ENCODE peak calls at places on chromosome 12, in five cellular contexts. One of them, this sample, is unnamed.

GRCh38 chr12:57756406-57757341 is 1.8 kb downstream of the MARCHF9 start:
- DNase-seq in GM23248: no peak
- DNase-seq in NT2/D1: no peak
- DNase-seq in CD8-positive, alpha-beta memory T cell: peak; percentile 54
- DNase-seq in CD4-positive, alpha-beta memory T cell: peak; percentile 70
- DNase-seq in this sample: peak; percentile 67

GRCh38 chr12:7915911-7916403 is 20.0 kb downstream of the SLC2A3 start:
- DNase-seq in GM23248: no peak
- DNase-seq in CD8-positive, alpha-beta memory T cell: no peak
- DNase-seq in CD4-positive, alpha-beta memory T cell: no peak
- DNase-seq in NT2/D1: no peak
- DNase-seq in this sample: no peak

GRCh38 chr12:53777936-53778644 is 26.3 kb upstream of the CISTR start:
- DNase-seq in GM23248: peak; percentile 27
- DNase-seq in NT2/D1: no peak
- DNase-seq in CD8-positive, alpha-beta memory T cell: no peak
- DNase-seq in CD4-positive, alpha-beta memory T cell: no peak
- DNase-seq in this sample: no peak

GRCh38 chr12:107986183-107986582 is 142.9 kb upstream of the WSCD2 start:
- DNase-seq in CD4-positive, alpha-beta memory T cell: no peak
- DNase-seq in GM23248: no peak
- DNase-seq in NT2/D1: no peak
- DNase-seq in CD8-positive, alpha-beta memory T cell: no peak
- DNase-seq in this sample: no peak

GRCh38 chr12:116603516-116603915 is 44.3 kb downstream of the MAP1LC3B2 start:
- DNase-seq in CD4-positive, alpha-beta memory T cell: no peak
- DNase-seq in GM23248: no peak
- DNase-seq in CD8-positive, alpha-beta memory T cell: no peak
- DNase-seq in NT2/D1: peak; percentile 36
- DNase-seq in this sample: no peak

GRCh38 chr12:6062427-6063378 is 61.8 kb downstream of the VWF start:
- DNase-seq in CD4-positive, alpha-beta memory T cell: peak; percentile 41
- DNase-seq in NT2/D1: peak; percentile 90
- DNase-seq in CD8-positive, alpha-beta memory T cell: peak; percentile 14
- DNase-seq in GM23248: peak; percentile 65
- DNase-seq in this sample: peak; percentile 20

GRCh38 chr12:114403044-114403689 is 2.8 kb downstream of the TBX5 start:
- DNase-seq in NT2/D1: no peak
- DNase-seq in CD4-positive, alpha-beta memory T cell: no peak
- DNase-seq in GM23248: peak; percentile 91
- DNase-seq in CD8-positive, alpha-beta memory T cell: no peak
- DNase-seq in this sample: no peak

GRCh38 chr12:62113366-62114011 is 146.7 kb upstream of the USP15 start:
- DNase-seq in NT2/D1: no peak
- DNase-seq in GM23248: no peak
- DNase-seq in CD4-positive, alpha-beta memory T cell: no peak
- DNase-seq in CD8-positive, alpha-beta memory T cell: no peak
- DNase-seq in this sample: no peak

GRCh38 chr12:4322789-4323188 is 1.8 kb downstream of the TIGAR start:
- DNase-seq in NT2/D1: no peak
- DNase-seq in GM23248: no peak
- DNase-seq in CD8-positive, alpha-beta memory T cell: no peak
- DNase-seq in CD4-positive, alpha-beta memory T cell: no peak
- DNase-seq in this sample: no peak

GRCh38 chr12:22299294-22299912 is 35.1 kb downstream of the ST8SIA1 start:
- DNase-seq in CD8-positive, alpha-beta memory T cell: no peak
- DNase-seq in GM23248: no peak
- DNase-seq in CD4-positive, alpha-beta memory T cell: no peak
- DNase-seq in NT2/D1: peak; percentile 35
- DNase-seq in this sample: no peak

GRCh38 chr12:68119724-68120211 is 39.8 kb downstream of the IFNG start:
- DNase-seq in NT2/D1: no peak
- DNase-seq in CD4-positive, alpha-beta memory T cell: no peak
- DNase-seq in CD8-positive, alpha-beta memory T cell: peak; percentile 14
- DNase-seq in GM23248: no peak
- DNase-seq in this sample: no peak

DNA sequence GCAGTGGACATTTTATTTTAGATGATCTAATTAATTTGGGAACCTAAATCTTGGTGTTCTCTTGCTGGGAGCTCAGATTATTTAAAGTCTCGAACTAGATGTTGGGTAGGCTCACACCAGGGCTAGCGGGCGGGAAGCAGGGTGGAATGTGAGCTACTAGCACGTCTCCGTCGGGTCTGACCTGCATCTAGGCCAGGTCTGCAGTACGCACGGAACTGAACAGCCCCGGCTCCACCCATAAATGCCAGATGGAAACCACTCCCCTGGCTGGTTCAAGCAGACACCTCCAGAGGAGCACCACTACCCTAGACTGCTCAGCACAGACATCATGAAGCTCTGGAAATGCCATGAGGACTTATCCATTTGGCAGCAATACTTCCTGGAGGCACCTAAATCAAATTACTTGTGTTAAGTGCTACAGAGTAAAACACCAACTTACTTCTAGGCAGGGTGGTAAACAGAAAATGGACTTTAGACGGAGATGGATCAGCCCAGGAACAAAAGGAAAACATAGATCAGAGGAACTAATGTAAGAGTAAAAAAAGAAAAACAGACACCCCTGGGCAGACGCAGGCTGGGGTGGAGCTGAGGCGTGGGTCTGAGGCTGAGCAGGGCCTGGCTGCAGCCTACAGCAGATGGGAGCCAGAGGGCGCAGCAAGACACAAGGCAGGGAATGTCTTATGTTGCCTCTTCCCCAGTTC is 10.2 kb downstream of the ZNF605 start:
- DNase-seq in CD4-positive, alpha-beta memory T cell: no peak
- DNase-seq in NT2/D1: no peak
- DNase-seq in CD8-positive, alpha-beta memory T cell: no peak
- DNase-seq in GM23248: no peak
- DNase-seq in this sample: no peak
- H3K9me3 ChIP-seq in CD4-positive, alpha-beta memory T cell: peaks cover 29% of the 10 kb centered on the region
- H3K9me3 ChIP-seq in NT2/D1: peaks cover 36% of the 10 kb centered on the region
- H3K9me3 ChIP-seq in CD8-positive, alpha-beta memory T cell: peaks cover 4% of the 10 kb centered on the region
- H3K9me3 ChIP-seq in GM23248: peaks cover 2% of the 10 kb centered on the region
- H3K9me3 ChIP-seq in this sample: peaks cover 8% of the 10 kb centered on the region

DNA sequence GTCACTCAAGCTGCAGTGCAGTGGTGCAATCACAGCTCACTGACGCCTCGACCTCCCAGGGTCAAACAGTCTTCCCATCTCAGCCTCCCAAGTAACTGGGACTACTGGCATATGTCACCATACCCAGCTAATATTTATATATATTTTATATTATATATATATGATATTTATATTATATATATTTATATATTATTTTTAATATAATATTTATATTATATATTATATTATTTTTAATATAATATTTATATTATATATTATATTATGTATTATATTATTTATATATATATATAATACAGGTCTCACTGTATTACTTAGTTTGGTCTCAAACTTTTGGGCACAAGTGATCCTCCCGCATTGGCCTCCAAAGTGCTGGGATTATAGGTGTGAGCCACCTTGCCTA is 9.4 kb downstream of the ZNF84 start:
- DNase-seq in NT2/D1: no peak
- DNase-seq in CD4-positive, alpha-beta memory T cell: no peak
- DNase-seq in CD8-positive, alpha-beta memory T cell: no peak
- DNase-seq in GM23248: no peak
- DNase-seq in this sample: no peak
- H3K9me3 ChIP-seq in NT2/D1: peaks cover 100% of the 10 kb centered on the region
- H3K9me3 ChIP-seq in CD4-positive, alpha-beta memory T cell: peaks cover 68% of the 10 kb centered on the region
- H3K9me3 ChIP-seq in CD8-positive, alpha-beta memory T cell: peaks cover 84% of the 10 kb centered on the region
- H3K9me3 ChIP-seq in GM23248: peaks cover 21% of the 10 kb centered on the region
- H3K9me3 ChIP-seq in this sample: peaks cover 67% of the 10 kb centered on the region

GRCh38 chr12:96025518-96025917 is 9.9 kb downstream of the LTA4H start:
- DNase-seq in NT2/D1: no peak
- DNase-seq in CD4-positive, alpha-beta memory T cell: no peak
- DNase-seq in CD8-positive, alpha-beta memory T cell: no peak
- DNase-seq in GM23248: no peak
- DNase-seq in this sample: no peak

GRCh38 chr12:96028538-96028937 is 6.8 kb downstream of the LTA4H start:
- DNase-seq in NT2/D1: no peak
- DNase-seq in CD8-positive, alpha-beta memory T cell: no peak
- DNase-seq in CD4-positive, alpha-beta memory T cell: no peak
- DNase-seq in GM23248: no peak
- DNase-seq in this sample: no peak

GRCh38 chr12:96020314-96021003 is 14.9 kb downstream of the LTA4H start:
- DNase-seq in NT2/D1: no peak
- DNase-seq in CD8-positive, alpha-beta memory T cell: no peak
- DNase-seq in GM23248: no peak
- DNase-seq in CD4-positive, alpha-beta memory T cell: no peak
- DNase-seq in this sample: no peak

GRCh38 chr12:96026331-96026730 is 9.1 kb downstream of the LTA4H start:
- DNase-seq in CD8-positive, alpha-beta memory T cell: no peak
- DNase-seq in NT2/D1: no peak
- DNase-seq in GM23248: no peak
- DNase-seq in CD4-positive, alpha-beta memory T cell: no peak
- DNase-seq in this sample: no peak
- H3K9me3 ChIP-seq in CD8-positive, alpha-beta memory T cell: no peaks in the 10 kb centered on the region
- H3K9me3 ChIP-seq in NT2/D1: no peaks in the 10 kb centered on the region
- H3K9me3 ChIP-seq in GM23248: no peaks in the 10 kb centered on the region
- H3K9me3 ChIP-seq in CD4-positive, alpha-beta memory T cell: no peaks in the 10 kb centered on the region
- H3K9me3 ChIP-seq in this sample: no peaks in the 10 kb centered on the region

DNA sequence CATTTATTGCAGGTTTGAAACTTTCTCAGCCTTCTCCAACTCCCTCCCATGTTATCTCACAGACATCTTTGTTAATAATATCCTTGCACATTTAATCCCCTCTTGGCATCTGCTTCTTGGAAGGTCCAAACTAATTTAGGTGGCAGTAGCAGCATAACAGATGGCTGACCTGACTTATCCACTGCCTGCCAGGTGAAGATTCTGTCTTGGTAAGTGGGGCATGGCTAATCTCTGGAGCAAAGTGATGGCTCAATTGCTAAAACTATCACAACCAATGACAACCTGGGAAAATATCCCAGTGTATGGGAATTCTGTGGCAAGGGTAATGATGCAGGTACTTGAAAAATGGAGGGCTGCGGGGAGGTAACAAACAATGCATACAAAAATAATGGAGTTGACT is 58.2 kb upstream of the ALG10B start:
- DNase-seq in GM23248: no peak
- DNase-seq in CD4-positive, alpha-beta memory T cell: no peak
- DNase-seq in NT2/D1: no peak
- DNase-seq in CD8-positive, alpha-beta memory T cell: no peak
- DNase-seq in this sample: no peak
- H3K9me3 ChIP-seq in GM23248: no peaks in the 10 kb centered on the region
- H3K9me3 ChIP-seq in CD4-positive, alpha-beta memory T cell: no peaks in the 10 kb centered on the region
- H3K9me3 ChIP-seq in NT2/D1: no peaks in the 10 kb centered on the region
- H3K9me3 ChIP-seq in CD8-positive, alpha-beta memory T cell: no peaks in the 10 kb centered on the region
- H3K9me3 ChIP-seq in this sample: no peaks in the 10 kb centered on the region

GRCh38 chr12:133023566-133023965 is 13.7 kb upstream of the ZNF84 start:
- DNase-seq in NT2/D1: no peak
- DNase-seq in CD8-positive, alpha-beta memory T cell: no peak
- DNase-seq in GM23248: peak; percentile 5
- DNase-seq in CD4-positive, alpha-beta memory T cell: no peak
- DNase-seq in this sample: no peak

GRCh38 chr12:133026996-133027395 is 10.3 kb upstream of the ZNF84 start:
- DNase-seq in NT2/D1: no peak
- DNase-seq in CD4-positive, alpha-beta memory T cell: no peak
- DNase-seq in CD8-positive, alpha-beta memory T cell: no peak
- DNase-seq in GM23248: no peak
- DNase-seq in this sample: no peak
- H3K9me3 ChIP-seq in NT2/D1: peaks cover 12% of the 10 kb centered on the region
- H3K9me3 ChIP-seq in CD4-positive, alpha-beta memory T cell: peaks cover 34% of the 10 kb centered on the region
- H3K9me3 ChIP-seq in CD8-positive, alpha-beta memory T cell: peaks cover 43% of the 10 kb centered on the region
- H3K9me3 ChIP-seq in GM23248: no peaks in the 10 kb centered on the region
- H3K9me3 ChIP-seq in this sample: peaks cover 17% of the 10 kb centered on the region

DNA sequence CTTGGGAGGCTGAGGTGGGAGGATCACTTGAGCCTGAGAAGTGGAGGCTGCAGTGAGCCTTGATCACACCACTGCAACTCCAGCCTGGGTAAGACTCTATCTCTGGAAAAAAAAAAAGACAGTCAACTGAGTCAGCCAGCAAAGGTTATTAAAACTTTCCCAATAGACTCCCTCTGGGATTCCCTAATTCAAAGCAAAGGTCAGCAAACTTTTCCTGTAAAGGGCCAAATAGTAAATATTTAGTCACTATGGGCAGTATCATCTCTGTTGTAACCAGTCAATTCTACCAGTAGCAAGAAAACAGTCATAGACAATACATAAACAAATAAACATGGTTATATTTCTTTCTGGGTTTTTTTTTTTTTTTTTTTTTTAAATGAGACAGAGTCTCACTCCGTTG is 122.5 kb downstream of the IPO8 start:
- DNase-seq in NT2/D1: no peak
- DNase-seq in GM23248: peak; percentile 1
- DNase-seq in CD8-positive, alpha-beta memory T cell: no peak
- DNase-seq in CD4-positive, alpha-beta memory T cell: no peak
- DNase-seq in this sample: no peak
- H3K9me3 ChIP-seq in NT2/D1: no peaks in the 10 kb centered on the region
- H3K9me3 ChIP-seq in GM23248: no peaks in the 10 kb centered on the region
- H3K9me3 ChIP-seq in CD8-positive, alpha-beta memory T cell: no peaks in the 10 kb centered on the region
- H3K9me3 ChIP-seq in CD4-positive, alpha-beta memory T cell: no peaks in the 10 kb centered on the region
- H3K9me3 ChIP-seq in this sample: no peaks in the 10 kb centered on the region

GRCh38 chr12:34303091-34303870 is 281.0 kb downstream of the ALG10 start:
- DNase-seq in GM23248: no peak
- DNase-seq in CD4-positive, alpha-beta memory T cell: no peak
- DNase-seq in NT2/D1: no peak
- DNase-seq in CD8-positive, alpha-beta memory T cell: no peak
- DNase-seq in this sample: no peak
- H3K9me3 ChIP-seq in GM23248: no peaks in the 10 kb centered on the region
- H3K9me3 ChIP-seq in CD4-positive, alpha-beta memory T cell: peaks cover 6% of the 10 kb centered on the region
- H3K9me3 ChIP-seq in NT2/D1: no peaks in the 10 kb centered on the region
- H3K9me3 ChIP-seq in CD8-positive, alpha-beta memory T cell: no peaks in the 10 kb centered on the region
- H3K9me3 ChIP-seq in this sample: no peaks in the 10 kb centered on the region